ENCODE peak calls at places on chromosomes 4 and X, in eight cellular contexts. A is stimulated activated CD4-positive, alpha-beta T cell treated with anti-CD3 and anti-CD28 coated beads, TNF-alpha, amount 100 ng/mL, for 4 hours; C is mucosa of descending colon; F is foreskin keratinocyte; W is pancreas; H is nephron progenitor cell; X is pulmonary artery endothelial cell; B is activated CD8-positive, alpha-beta memory T cell treated with anti-CD3 and anti-CD28 coated beads, Interleukin-2, amount 50 U/mL, for 4 hours. N is an unnamed sample.

GRCh38 chr4:176778491-176778890 is 14.2 kb downstream of the VEGFC start:
- DNase-seq in A (no peak), C (no peak), F (no peak), W (no peak), H (no peak), X (no peak), B (no peak), N (no peak)

GRCh38 chrX:86171366-86171765 is 23.1 kb downstream of the DACH2 start:
- DNase-seq in A (no peak), C (no peak), F (no peak), W (no peak), H (peak), X (no peak), B (no peak), N (no peak)

GRCh38 chr4:107444-108429 is 16.6 kb upstream of the ZNF718 start:
- DNase-seq in A (no peak), C (no peak), F (no peak), W (peak), H (no peak), X (no peak), B (no peak), N (no peak)

GRCh38 chr4:140944539-140944938 is 188.4 kb upstream of the TBC1D9 start:
- DNase-seq in A (no peak), C (no peak), F (no peak), W (no peak), H (no peak), X (no peak), B (no peak), N (no peak)

GRCh38 chrX:46637937-46638336 is 64.4 kb downstream of the CHST7 start:
- DNase-seq in A (no peak), C (no peak), F (no peak), W (no peak), H (no peak), X (no peak), B (no peak), N (no peak)

GRCh38 chrX:56783450-56783831 is 54.4 kb downstream of the NBDY start:
- DNase-seq in A (no peak), C (peak), F (no peak), W (peak), H (peak), X (no peak), B (peak), N (peak)

GRCh38 chr4:54061873-54062272 is 2.5 kb downstream of the CHIC2 start:
- DNase-seq in A (no peak), C (no peak), F (no peak), W (no peak), H (no peak), X (no peak), B (no peak), N (no peak)

GRCh38 chrX:70445876-70446275 is 1.2 kb downstream of the DLG3 start:
- DNase-seq in A (no peak), C (no peak), F (no peak), W (no peak), H (no peak), X (no peak), B (no peak), N (no peak)

GRCh38 chrX:31225819-31226218 is 154.0 kb upstream of the FTHL17 start:
- DNase-seq in A (no peak), C (no peak), F (no peak), W (no peak), H (no peak), X (no peak), B (no peak), N (no peak)

GRCh38 chr4:36053931-36054330 is 190.4 kb downstream of the ARAP2 start:
- DNase-seq in A (no peak), C (no peak), F (no peak), W (no peak), H (no peak), X (no peak), B (no peak), N (no peak)

GRCh38 chrX:48761674-48762471 is at the start of gene GLOD5:
- DNase-seq in A (no peak), C (peak), F (peak), W (peak), H (peak), X (no peak), B (no peak), N (no peak)

GRCh38 chr4:183987529-183987946 is 82.4 kb downstream of the STOX2 start:
- DNase-seq in A (no peak), C (peak), F (peak), W (peak), H (peak), X (peak), B (no peak), N (no peak)

GRCh38 chr4:46953564-46953963 is 39.8 kb downstream of the GABRA4 start:
- DNase-seq in A (no peak), C (no peak), F (no peak), W (no peak), H (no peak), X (no peak), B (no peak), N (no peak)

GRCh38 chr4:150209140-150209829 is 131.0 kb downstream of the DCLK2 start:
- DNase-seq in A (no peak), C (no peak), F (no peak), W (peak), H (peak), X (peak), B (no peak), N (no peak)

GRCh38 chrX:24702362-24703184 is 8.9 kb downstream of the POLA1 start:
- DNase-seq in A (no peak), C (no peak), F (no peak), W (no peak), H (no peak), X (no peak), B (no peak), N (no peak)

GRCh38 chrX:101460669-101461068 is 24.6 kb upstream of the ARMCX4 start:
- DNase-seq in A (no peak), C (no peak), F (no peak), W (no peak), H (no peak), X (no peak), B (no peak), N (no peak)

N was measured in activated T-helper 9 cell treated with anti-CD3 and anti-CD28 coated beads, Interleukin-2, amount 50 U/mL, for 16 hours.